ENCODE peak calls at places on chromosome 7, in ten cellular contexts. One of them, this sample, is unnamed.

GRCh38 chr7:129295015-129295423 is 70.2 kb downstream of the AHCYL2 start:
- DNase-seq in RPMI7951: no peak
- DNase-seq in neuronal stem cell: no peak
- DNase-seq in hepatocyte: peak; percentile 52
- DNase-seq in occipital lobe: no peak
- DNase-seq in adipocyte: peak; percentile 96
- DNase-seq in OCI-LY7: no peak
- DNase-seq in foreskin fibroblast: peak; percentile 63
- DNase-seq in Daoy: no peak
- DNase-seq in brain microvascular endothelial cell: peak; percentile 45
- DNase-seq in this sample: no peak

GRCh38 chr7:107167483-107168232 is 1.1 kb upstream of the HBP1 start:
- DNase-seq in occipital lobe: no peak
- DNase-seq in Daoy: peak; percentile 80
- DNase-seq in adipocyte: peak; percentile 92
- DNase-seq in brain microvascular endothelial cell: peak; percentile 72
- DNase-seq in OCI-LY7: peak; percentile 72
- DNase-seq in neuronal stem cell: peak; percentile 63
- DNase-seq in hepatocyte: peak; percentile 83
- DNase-seq in RPMI7951: peak; percentile 82
- DNase-seq in foreskin fibroblast: peak; percentile 88
- DNase-seq in this sample: peak; percentile 67

GRCh38 chr7:892648-893593 is 16.6 kb downstream of the GET4 start:
- DNase-seq in adipocyte: no peak
- DNase-seq in brain microvascular endothelial cell: no peak
- DNase-seq in OCI-LY7: no peak
- DNase-seq in RPMI7951: no peak
- DNase-seq in foreskin fibroblast: no peak
- DNase-seq in occipital lobe: no peak
- DNase-seq in hepatocyte: no peak
- DNase-seq in Daoy: no peak
- DNase-seq in neuronal stem cell: no peak
- DNase-seq in this sample: no peak

GRCh38 chr7:11427686-11428273 is 404.2 kb downstream of the THSD7A start:
- DNase-seq in Daoy: peak; percentile 35
- DNase-seq in occipital lobe: no peak
- DNase-seq in adipocyte: peak; percentile 82
- DNase-seq in hepatocyte: peak; percentile 77
- DNase-seq in RPMI7951: peak; percentile 36
- DNase-seq in OCI-LY7: peak; percentile 56
- DNase-seq in neuronal stem cell: peak; percentile 29
- DNase-seq in brain microvascular endothelial cell: peak; percentile 44
- DNase-seq in foreskin fibroblast: peak; percentile 78
- DNase-seq in this sample: no peak

GRCh38 chr7:132578826-132579225 is 2.6 kb upstream of the PLXNA4 start:
- DNase-seq in occipital lobe: no peak
- DNase-seq in foreskin fibroblast: no peak
- DNase-seq in OCI-LY7: no peak
- DNase-seq in Daoy: no peak
- DNase-seq in hepatocyte: no peak
- DNase-seq in RPMI7951: no peak
- DNase-seq in neuronal stem cell: no peak
- DNase-seq in adipocyte: no peak
- DNase-seq in brain microvascular endothelial cell: no peak
- DNase-seq in this sample: no peak

GRCh38 chr7:142088022-142088714 is 23.4 kb upstream of the MGAM2 start:
- DNase-seq in brain microvascular endothelial cell: no peak
- DNase-seq in occipital lobe: peak; percentile 47
- DNase-seq in neuronal stem cell: no peak
- DNase-seq in hepatocyte: no peak
- DNase-seq in adipocyte: no peak
- DNase-seq in foreskin fibroblast: no peak
- DNase-seq in Daoy: no peak
- DNase-seq in OCI-LY7: no peak
- DNase-seq in RPMI7951: no peak
- DNase-seq in this sample: no peak

GRCh38 chr7:116511552-116512523 is 12.3 kb downstream of the CAV2 start:
- DNase-seq in neuronal stem cell: no peak
- DNase-seq in RPMI7951: peak; percentile 91
- DNase-seq in occipital lobe: no peak
- DNase-seq in foreskin fibroblast: peak; percentile 52
- DNase-seq in Daoy: peak; percentile 92
- DNase-seq in brain microvascular endothelial cell: no peak
- DNase-seq in adipocyte: no peak
- DNase-seq in OCI-LY7: peak; percentile 47
- DNase-seq in hepatocyte: no peak
- DNase-seq in this sample: peak; percentile 43

GRCh38 chr7:37346761-37347160 is 101.9 kb downstream of the ELMO1 start:
- DNase-seq in brain microvascular endothelial cell: no peak
- DNase-seq in hepatocyte: no peak
- DNase-seq in adipocyte: no peak
- DNase-seq in occipital lobe: no peak
- DNase-seq in RPMI7951: no peak
- DNase-seq in neuronal stem cell: no peak
- DNase-seq in OCI-LY7: no peak
- DNase-seq in Daoy: no peak
- DNase-seq in foreskin fibroblast: no peak
- DNase-seq in this sample: no peak

GRCh38 chr7:143497008-143497795 is 19.5 kb downstream of the TAS2R41 start:
- DNase-seq in hepatocyte: no peak
- DNase-seq in OCI-LY7: no peak
- DNase-seq in Daoy: no peak
- DNase-seq in brain microvascular endothelial cell: no peak
- DNase-seq in RPMI7951: no peak
- DNase-seq in adipocyte: no peak
- DNase-seq in occipital lobe: no peak
- DNase-seq in neuronal stem cell: no peak
- DNase-seq in foreskin fibroblast: no peak
- DNase-seq in this sample: no peak

GRCh38 chr7:82323806-82324205 is 119.8 kb downstream of the CACNA2D1 start:
- DNase-seq in RPMI7951: no peak
- DNase-seq in Daoy: no peak
- DNase-seq in neuronal stem cell: no peak
- DNase-seq in hepatocyte: no peak
- DNase-seq in occipital lobe: no peak
- DNase-seq in brain microvascular endothelial cell: no peak
- DNase-seq in OCI-LY7: no peak
- DNase-seq in adipocyte: no peak
- DNase-seq in foreskin fibroblast: peak; percentile 55
- DNase-seq in this sample: no peak

GRCh38 chr7:93359520-93360198 is 127.5 kb downstream of the VPS50 start:
- DNase-seq in occipital lobe: no peak
- DNase-seq in Daoy: no peak
- DNase-seq in adipocyte: peak; percentile 6
- DNase-seq in OCI-LY7: no peak
- DNase-seq in brain microvascular endothelial cell: no peak
- DNase-seq in RPMI7951: no peak
- DNase-seq in hepatocyte: peak; percentile 14
- DNase-seq in foreskin fibroblast: no peak
- DNase-seq in neuronal stem cell: no peak
- DNase-seq in this sample: no peak